ENCODE peak calls at places on chromosomes 4 and X, in four cellular contexts. X is H1, G is IMR-90, E is H9. D is an unnamed sample.
A peak's percentile ranks its signal among the peaks of the same experiment; 100 is the strongest.

GRCh38 chrX:17376381-17377046 is 1.5 kb downstream of the NHS start:
- DNase-seq in X (peak; percentile 46), E (no peak), G (no peak), D (peak; percentile 47)

GRCh38 chrX:57821703-57822375 is 88.4 kb downstream of the ZXDA start:
- DNase-seq in E (no peak), X (no peak), G (peak; percentile 55), D (peak; percentile 51)

GRCh38 chr4:72112514-72113156 is 80.8 kb downstream of the NPFFR2 start:
- DNase-seq in E (no peak), G (peak; percentile 76), X (no peak), D (peak; percentile 91)

GRCh38 chrX:68758671-68759070 is 70.2 kb upstream of the EFNB1 start:
- DNase-seq in E (no peak), X (no peak), G (no peak), D (no peak)

GRCh38 chr4:168880811-168881595 is 129.1 kb downstream of the CBR4 start:
- DNase-seq in X (no peak), G (no peak), E (no peak), D (no peak)

GRCh38 chr4:179804440-179804839 is 2362.2 kb upstream of the AGA start:
- DNase-seq in X (no peak), E (no peak), G (peak; percentile 13), D (peak; percentile 6)

GRCh38 chrX:29652484-29652883 is 562.9 kb upstream of the MAGEB2 start:
- DNase-seq in E (no peak), G (peak; percentile 82), X (no peak), D (peak; percentile 0)

GRCh38 chr4:77777135-77777777 is 41.9 kb downstream of the CNOT6L start:
- DNase-seq in E (no peak), X (no peak), G (peak; percentile 9), D (no peak)

GRCh38 chr4:101649790-101650450 is 140.6 kb upstream of the BANK1 start:
- DNase-seq in E (no peak), G (no peak), X (no peak), D (no peak)

GRCh38 chr4:43331226-43332078 is 438.9 kb downstream of the GRXCR1 start:
- DNase-seq in E (no peak), G (peak; percentile 69), X (no peak), D (no peak)

GRCh38 chr4:87038837-87039715 is 104.3 kb downstream of the AFF1 start:
- DNase-seq in G (peak; percentile 91), E (peak; percentile 61), X (peak; percentile 51), D (peak; percentile 92)

GRCh38 chr4:76002176-76002575 is 5.1 kb downstream of the CXCL9 start:
- DNase-seq in X (no peak), E (no peak), G (peak; percentile 26), D (no peak)

GRCh38 chr4:59644765-59645164 is 1555.4 kb upstream of the ADGRL3 start:
- DNase-seq in G (no peak), E (no peak), X (no peak), D (no peak)

GRCh38 chrX:2662586-2662985 is 28.5 kb upstream of the CD99 start:
- DNase-seq in E (no peak), X (no peak), G (no peak), D (no peak)

GRCh38 chrX:1355800-1356148 is 19.2 kb downstream of the IL3RA start:
- DNase-seq in X (no peak), G (no peak), E (no peak), D (no peak)

GRCh38 chr4:173522160-173522873 is 7.7 kb downstream of the HAND2 start:
- DNase-seq in G (peak; percentile 85), E (peak; percentile 67), X (peak; percentile 76), D (peak; percentile 80)

GRCh38 chr4:124459196-124459921 is 253.2 kb downstream of the ANKRD50 start:
- DNase-seq in X (peak; percentile 50), G (no peak), E (no peak), D (peak; percentile 33)
- H4K5ac ChIP-seq in X (no peak overlapping the region), G (no peak overlapping the region), E (no peak overlapping the region), D (no peak overlapping the region)

GRCh38 chrX:11588097-11588496 is 77.6 kb downstream of the ARHGAP6 start:
- DNase-seq in E (no peak), X (no peak), G (no peak), D (no peak)

GRCh38 chrX:11591712-11592351 is 73.9 kb downstream of the ARHGAP6 start:
- DNase-seq in G (no peak), X (no peak), E (no peak), D (no peak)

GRCh38 chrX:11585174-11585573 is 80.5 kb downstream of the ARHGAP6 start:
- DNase-seq in X (no peak), G (no peak), E (no peak), D (no peak)

GRCh38 chrX:11589573-11590110 is 76.1 kb downstream of the ARHGAP6 start:
- DNase-seq in X (no peak), G (no peak), E (no peak), D (no peak)
- H3K27ac ChIP-seq in X (no peak overlapping the region), G (no peak overlapping the region), E (no peak overlapping the region), D (no peak overlapping the region)

GRCh38 chr4:107600993-107601392 is 119.0 kb downstream of the PAPSS1 start:
- DNase-seq in E (no peak), G (no peak), X (no peak), D (no peak)
- H4K5ac ChIP-seq in E (no peak overlapping the region), G (peak overlapping the region; percentile 57), X (no peak overlapping the region), D (no peak overlapping the region)

DNA sequence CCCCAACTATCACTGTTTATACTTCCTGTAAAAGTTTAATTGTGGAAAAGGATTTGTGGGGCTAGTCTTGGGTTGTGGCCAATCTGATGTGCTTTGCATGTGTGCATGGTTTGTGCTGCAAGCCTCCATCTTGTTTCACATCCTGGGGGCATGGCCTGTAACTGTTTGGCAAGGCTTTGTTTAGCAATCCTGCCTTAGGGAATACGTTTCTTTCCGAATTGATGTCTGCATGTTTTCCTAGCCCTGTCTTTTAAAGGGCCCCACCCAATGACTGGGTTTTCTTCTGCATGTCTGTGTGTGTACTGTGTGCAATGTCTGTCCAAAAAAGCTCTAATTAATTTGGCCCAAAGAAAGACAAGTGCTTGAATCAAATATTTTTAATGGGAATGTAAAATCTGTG is 74.7 kb upstream of the MID1IP1 start:
- DNase-seq in G (no peak), X (no peak), E (no peak), D (no peak)
- H3K27ac ChIP-seq in G (no peak overlapping the region), X (no peak overlapping the region), E (no peak overlapping the region), D (no peak overlapping the region)

GRCh38 chr4:142297313-142297712 is 548.8 kb downstream of the INPP4B start:
- DNase-seq in X (no peak), E (no peak), G (no peak), D (peak; percentile 95)

GRCh38 chr4:142291299-142291698 is 554.8 kb downstream of the INPP4B start:
- DNase-seq in E (no peak), X (no peak), G (no peak), D (no peak)

GRCh38 chr4:142293536-142293935 is 552.6 kb downstream of the INPP4B start:
- DNase-seq in E (no peak), X (no peak), G (peak; percentile 80), D (no peak)
- H4K5ac ChIP-seq in E (no peak overlapping the region), X (no peak overlapping the region), G (no peak overlapping the region), D (no peak overlapping the region)

GRCh38 chr4:118991686-118992085 is 103.0 kb downstream of the SYNPO2 start:
- DNase-seq in X (no peak), E (no peak), G (no peak), D (peak; percentile 41)

GRCh38 chr4:118985170-118986000 is 96.7 kb downstream of the SYNPO2 start:
- DNase-seq in G (no peak), E (no peak), X (no peak), D (no peak)

GRCh38 chr4:118989098-118990080 is 100.7 kb downstream of the SYNPO2 start:
- DNase-seq in E (no peak), X (no peak), G (peak; percentile 96), D (no peak)

GRCh38 chr4:118987959-118988634 is 99.4 kb downstream of the SYNPO2 start:
- DNase-seq in G (no peak), E (no peak), X (no peak), D (no peak)

DNA sequence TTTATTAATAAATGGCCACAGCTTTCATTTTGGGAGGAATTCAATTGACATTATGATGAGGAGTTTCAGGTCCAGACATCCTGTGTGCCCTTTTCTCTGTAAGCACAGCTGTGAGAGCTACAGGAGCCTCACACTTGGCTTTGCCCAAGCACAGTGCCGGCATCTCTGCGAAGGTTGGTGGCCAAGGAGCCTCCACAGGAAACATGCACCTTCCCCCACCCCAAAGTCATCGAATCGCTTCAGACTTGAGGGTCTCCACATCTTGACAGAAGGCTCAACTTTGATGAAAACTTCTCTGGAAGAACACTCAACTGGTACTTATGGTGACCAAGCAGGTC is 100.0 kb downstream of the SYNPO2 start:
- DNase-seq in G (no peak), X (no peak), E (no peak), D (no peak)
- H3K27ac ChIP-seq in G (peak overlapping the region; percentile 99), X (no peak overlapping the region), E (no peak overlapping the region), D (no peak overlapping the region)

DNA sequence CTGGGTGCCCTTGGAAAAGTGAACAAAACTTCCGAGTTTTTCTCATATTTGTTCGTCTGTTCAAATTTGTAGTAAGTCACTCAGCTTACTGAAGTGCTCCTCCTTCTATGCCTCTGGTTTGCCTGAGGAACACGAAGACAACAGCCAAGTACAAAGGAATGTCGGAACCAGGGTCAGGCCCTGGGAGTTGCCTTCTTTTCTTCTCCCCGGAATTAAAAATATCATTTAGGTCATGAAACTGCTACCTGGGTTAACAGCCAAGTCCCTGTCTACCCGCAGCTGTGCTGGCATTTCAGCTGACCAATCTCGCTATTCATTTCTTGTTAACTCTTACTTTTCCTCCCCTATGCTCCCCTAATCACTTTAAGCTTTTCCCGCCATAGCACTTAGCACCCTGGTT is 137.6 kb upstream of the TEX13D start:
- DNase-seq in G (no peak), E (no peak), X (no peak), D (no peak)
- H4K5ac ChIP-seq in G (no peak overlapping the region), E (no peak overlapping the region), X (no peak overlapping the region), D (no peak overlapping the region)